ENCODE peak calls at places on chromosomes 1 and 21, in six cellular contexts. J, I, G, D, W and C are unnamed samples.

GRCh38 chr1:21932127-21932526 is 5.0 kb downstream of the HSPG2 start:
- DNase-seq in I (peak), G (no peak), D (no peak), J (no peak), W (no peak), C (peak)

GRCh38 chr21:40129809-40130208 is 262.6 kb downstream of the PCP4 start:
- DNase-seq in D (no peak), W (no peak), G (no peak), J (no peak), I (no peak), C (no peak)

GRCh38 chr1:232111616-232112015 is 485.0 kb downstream of the DISC1 start:
- DNase-seq in J (no peak), I (no peak), W (no peak), G (no peak), D (no peak), C (no peak)

GRCh38 chr21:36044056-36044455 is 16.3 kb downstream of the SETD4 start:
- DNase-seq in W (no peak), D (no peak), J (no peak), G (no peak), I (no peak), C (no peak)

GRCh38 chr1:187469836-187470235 is 641.1 kb downstream of the PLA2G4A start:
- DNase-seq in J (no peak), G (no peak), W (no peak), I (no peak), D (no peak), C (no peak)

GRCh38 chr21:9763306-9763705 is 758.1 kb upstream of the TPTE start:
- DNase-seq in I (no peak), W (no peak), J (no peak), D (no peak), G (no peak), C (no peak)

GRCh38 chr1:98315309-98315708 is 346.2 kb upstream of the SNX7 start:
- DNase-seq in D (peak), W (no peak), J (no peak), G (no peak), I (no peak), C (no peak)

GRCh38 chr1:50422946-50423669 is at the start of gene DMRTA2:
- DNase-seq in I (no peak), J (no peak), G (peak), W (no peak), D (no peak), C (no peak)

GRCh38 chr1:159009704-159010361 is at the start of gene IFI16:
- DNase-seq in G (peak), W (peak), J (no peak), I (peak), D (peak), C (no peak)

GRCh38 chr1:70140343-70140742 is 65.0 kb downstream of the LRRC40 start:
- DNase-seq in J (no peak), I (no peak), G (no peak), W (no peak), D (peak), C (no peak)

GRCh38 chr1:78760858-78761257 is 111.2 kb downstream of the IFI44 start:
- DNase-seq in G (no peak), I (no peak), D (no peak), W (no peak), J (peak), C (no peak)

GRCh38 chr1:47921935-47922415 is 75.2 kb downstream of the TRABD2B start:
- DNase-seq in J (no peak), G (no peak), I (no peak), D (no peak), W (no peak), C (peak)